ENCODE peak calls at places on chromosome 7, in ten cellular contexts. M, Y, V, X, I, C, Z, P, E and W are unnamed samples.

GRCh38 chr7:44060091-44060947 is 5.0 kb downstream of the PGAM2 start:
- DNase-seq in M (peak), Y (no peak), V (no peak), X (no peak), I (no peak), C (no peak), Z (no peak), P (no peak), E (no peak), W (no peak)

GRCh38 chr7:21198929-21199328 is 229.0 kb upstream of the SP4 start:
- DNase-seq in M (no peak), Y (no peak), V (no peak), X (no peak), I (no peak), C (no peak), Z (no peak), P (no peak), E (no peak), W (no peak)

GRCh38 chr7:156017431-156017830 is 205.2 kb upstream of the SHH start:
- DNase-seq in M (no peak), Y (no peak), V (no peak), X (no peak), I (no peak), C (no peak), Z (no peak), P (no peak), E (no peak), W (no peak)

GRCh38 chr7:144830811-144831210 is 5.0 kb downstream of the TPK1 start:
- DNase-seq in M (no peak), Y (no peak), V (no peak), X (no peak), I (no peak), C (no peak), Z (no peak), P (no peak), E (no peak), W (no peak)

GRCh38 chr7:135210818-135211178 is 528 bp downstream of the WDR91 start:
- DNase-seq in M (no peak), Y (no peak), V (no peak), X (no peak), I (no peak), C (no peak), Z (no peak), P (no peak), E (peak), W (no peak)

GRCh38 chr7:28661826-28662225 is 249.5 kb downstream of the CREB5 start:
- DNase-seq in M (no peak), Y (no peak), V (no peak), X (no peak), I (no peak), C (no peak), Z (no peak), P (no peak), E (no peak), W (no peak)

GRCh38 chr7:127653396-127653795 is 1.4 kb downstream of the SND1 start:
- DNase-seq in M (no peak), Y (no peak), V (no peak), X (no peak), I (no peak), C (no peak), Z (no peak), P (no peak), E (no peak), W (no peak)

GRCh38 chr7:130493275-130493868 is 1.5 kb downstream of the MEST start:
- DNase-seq in M (no peak), Y (no peak), V (no peak), X (no peak), I (no peak), C (no peak), Z (no peak), P (peak), E (no peak), W (no peak)

GRCh38 chr7:150860291-150860977 is 8.1 kb downstream of the AOC1 start:
- DNase-seq in M (no peak), Y (no peak), V (no peak), X (no peak), I (no peak), C (peak), Z (no peak), P (no peak), E (no peak), W (no peak)

GRCh38 chr7:116259821-116260440 is 49.6 kb downstream of the TES start:
- DNase-seq in M (no peak), Y (no peak), V (no peak), X (no peak), I (no peak), C (no peak), Z (peak), P (no peak), E (no peak), W (no peak)

GRCh38 chr7:15417341-15417988 is 144.3 kb downstream of the AGMO start:
- DNase-seq in M (no peak), Y (no peak), V (no peak), X (no peak), I (no peak), C (no peak), Z (no peak), P (no peak), E (no peak), W (no peak)

GRCh38 chr7:140681766-140682165 is 9.0 kb downstream of the ADCK2 start:
- DNase-seq in M (no peak), Y (no peak), V (no peak), X (no peak), I (no peak), C (no peak), Z (no peak), P (no peak), E (no peak), W (no peak)

GRCh38 chr7:52273685-52274610 is 761.5 kb upstream of the POM121L12 start:
- DNase-seq in M (peak), Y (no peak), V (no peak), X (no peak), I (no peak), C (peak), Z (no peak), P (no peak), E (no peak), W (no peak)

GRCh38 chr7:79529896-79530235 is 76.4 kb upstream of the MAGI2 start:
- DNase-seq in M (no peak), Y (no peak), V (no peak), X (no peak), I (no peak), C (no peak), Z (no peak), P (no peak), E (no peak), W (no peak)

GRCh38 chr7:129257168-129257567 is 32.3 kb downstream of the AHCYL2 start:
- DNase-seq in M (no peak), Y (no peak), V (no peak), X (no peak), I (no peak), C (no peak), Z (no peak), P (no peak), E (no peak), W (no peak)

GRCh38 chr7:38232475-38233366 is 40.7 kb downstream of the TARP start:
- DNase-seq in M (no peak), Y (no peak), V (no peak), X (peak), I (peak), C (no peak), Z (no peak), P (peak), E (no peak), W (no peak)

GRCh38 chr7:99312316-99313203 is 13.1 kb upstream of the ARPC1A start:
- DNase-seq in M (peak), Y (no peak), V (peak), X (peak), I (peak), C (peak), Z (peak), P (peak), E (peak), W (peak)

GRCh38 chr7:80312139-80312661 is 177.6 kb downstream of the GNAI1 start:
- DNase-seq in M (peak), Y (no peak), V (peak), X (no peak), I (no peak), C (no peak), Z (peak), P (no peak), E (peak), W (peak)

GRCh38 chr7:34748244-34749039 is 90.4 kb downstream of the NPSR1 start:
- DNase-seq in M (peak), Y (no peak), V (peak), X (no peak), I (no peak), C (peak), Z (peak), P (no peak), E (peak), W (peak)

GRCh38 chr7:86058649-86059048 is 585.1 kb upstream of the GRM3 start:
- DNase-seq in M (no peak), Y (no peak), V (no peak), X (no peak), I (no peak), C (no peak), Z (no peak), P (no peak), E (no peak), W (no peak)

GRCh38 chr7:139829654-139830130 is 628 bp downstream of the TBXAS1 start:
- DNase-seq in M (no peak), Y (no peak), V (no peak), X (no peak), I (no peak), C (no peak), Z (no peak), P (no peak), E (no peak), W (no peak)

GRCh38 chr7:133904766-133905165 is 222.4 kb upstream of the LRGUK start:
- DNase-seq in M (no peak), Y (no peak), V (no peak), X (no peak), I (no peak), C (no peak), Z (no peak), P (no peak), E (no peak), W (no peak)

GRCh38 chr7:33667261-33667660 is 238.1 kb upstream of the BMPER start:
- DNase-seq in M (no peak), Y (no peak), V (no peak), X (no peak), I (no peak), C (no peak), Z (no peak), P (no peak), E (no peak), W (no peak)

GRCh38 chr7:101993311-101993710 is 175.9 kb downstream of the CUX1 start:
- DNase-seq in M (no peak), Y (no peak), V (no peak), X (no peak), I (no peak), C (no peak), Z (no peak), P (no peak), E (peak), W (no peak)

GRCh38 chr7:85006754-85007153 is 180.1 kb downstream of the SEMA3D start:
- DNase-seq in M (no peak), Y (no peak), V (no peak), X (no peak), I (no peak), C (no peak), Z (no peak), P (no peak), E (no peak), W (no peak)

GRCh38 chr7:157611341-157611740 is 274.5 kb downstream of the DNAJB6 start:
- DNase-seq in M (no peak), Y (no peak), V (no peak), X (no peak), I (no peak), C (no peak), Z (no peak), P (no peak), E (no peak), W (no peak)

GRCh38 chr7:88615336-88615735 is 144.2 kb upstream of the ZNF804B start:
- DNase-seq in M (no peak), Y (no peak), V (no peak), X (no peak), I (no peak), C (no peak), Z (no peak), P (no peak), E (no peak), W (no peak)

GRCh38 chr7:7554021-7554432 is 12.7 kb upstream of the MIOS start:
- DNase-seq in M (no peak), Y (no peak), V (no peak), X (no peak), I (no peak), C (no peak), Z (no peak), P (no peak), E (peak), W (no peak)

GRCh38 chr7:138151731-138152577 is 75.7 kb downstream of the AKR1D1 start:
- DNase-seq in M (no peak), Y (no peak), V (no peak), X (no peak), I (no peak), C (no peak), Z (no peak), P (no peak), E (no peak), W (no peak)

GRCh38 chr7:53500076-53500475 is 464.6 kb downstream of the POM121L12 start:
- DNase-seq in M (no peak), Y (no peak), V (no peak), X (no peak), I (no peak), C (no peak), Z (no peak), P (no peak), E (no peak), W (no peak)

GRCh38 chr7:36487756-36488336 is 98.2 kb downstream of the ANLN start:
- DNase-seq in M (no peak), Y (no peak), V (peak), X (no peak), I (no peak), C (no peak), Z (no peak), P (peak), E (peak), W (peak)

GRCh38 chr7:145797507-145797906 is 319.1 kb upstream of the CNTNAP2 start:
- DNase-seq in M (no peak), Y (no peak), V (no peak), X (no peak), I (no peak), C (no peak), Z (no peak), P (no peak), E (no peak), W (no peak)

GRCh38 chr7:45292481-45292880 is 134.9 kb downstream of the RAMP3 start:
- DNase-seq in M (no peak), Y (no peak), V (no peak), X (no peak), I (no peak), C (no peak), Z (no peak), P (no peak), E (no peak), W (no peak)

GRCh38 chr7:391961-392524 is 102.1 kb downstream of the FOXL3 start:
- DNase-seq in M (peak), Y (no peak), V (no peak), X (no peak), I (no peak), C (peak), Z (no peak), P (no peak), E (no peak), W (no peak)

GRCh38 chr7:81725003-81725402 is 44.8 kb downstream of the HGF start:
- DNase-seq in M (no peak), Y (no peak), V (no peak), X (no peak), I (no peak), C (no peak), Z (no peak), P (no peak), E (no peak), W (no peak)

GRCh38 chr7:75856562-75856961 is 22.3 kb upstream of the RHBDD2 start:
- DNase-seq in M (no peak), Y (no peak), V (no peak), X (no peak), I (no peak), C (no peak), Z (no peak), P (no peak), E (no peak), W (no peak)

GRCh38 chr7:140876519-140877248 is 48.0 kb downstream of the BRAF start:
- DNase-seq in M (no peak), Y (no peak), V (peak), X (no peak), I (no peak), C (no peak), Z (peak), P (peak), E (no peak), W (no peak)

GRCh38 chr7:141275350-141275749 is 201.5 kb downstream of the TMEM178B start:
- DNase-seq in M (no peak), Y (no peak), V (no peak), X (no peak), I (no peak), C (no peak), Z (no peak), P (no peak), E (no peak), W (no peak)

GRCh38 chr7:87083865-87084519 is 24.5 kb upstream of the ELAPOR2 start:
- DNase-seq in M (no peak), Y (no peak), V (no peak), X (no peak), I (no peak), C (no peak), Z (no peak), P (no peak), E (no peak), W (no peak)